ENCODE peak calls at places on chromosomes 4 and X, in four cellular contexts. One of them, this sample, is unnamed.

GRCh38 chr4:74545488-74545887 is 100.6 kb downstream of the AREG start:
- DNase-seq in fibroblast of pulmonary artery: peak
- DNase-seq in nephron progenitor cell: no peak
- DNase-seq in hepatocyte: no peak
- DNase-seq in this sample: peak

GRCh38 chr4:3017504-3017903 is 54.1 kb downstream of the GRK4 start:
- DNase-seq in hepatocyte: no peak
- DNase-seq in nephron progenitor cell: no peak
- DNase-seq in fibroblast of pulmonary artery: no peak
- DNase-seq in this sample: no peak

GRCh38 chr4:3445111-3445820 is 3.5 kb downstream of the HGFAC start:
- DNase-seq in hepatocyte: no peak
- DNase-seq in nephron progenitor cell: no peak
- DNase-seq in fibroblast of pulmonary artery: no peak
- DNase-seq in this sample: no peak

GRCh38 chr4:114192854-114193253 is 213.4 kb upstream of the ARSJ start:
- DNase-seq in nephron progenitor cell: no peak
- DNase-seq in hepatocyte: no peak
- DNase-seq in fibroblast of pulmonary artery: no peak
- DNase-seq in this sample: no peak

GRCh38 chr4:73831569-73831968 is 4.9 kb upstream of the CXCL6 start:
- DNase-seq in nephron progenitor cell: no peak
- DNase-seq in hepatocyte: no peak
- DNase-seq in fibroblast of pulmonary artery: no peak
- DNase-seq in this sample: no peak

GRCh38 chr4:109278594-109279031 is 23.8 kb downstream of the COL25A1 start:
- DNase-seq in hepatocyte: no peak
- DNase-seq in nephron progenitor cell: no peak
- DNase-seq in fibroblast of pulmonary artery: no peak
- DNase-seq in this sample: no peak

GRCh38 chr4:184386271-184386781 is 88.0 kb downstream of the IRF2 start:
- DNase-seq in nephron progenitor cell: no peak
- DNase-seq in hepatocyte: peak
- DNase-seq in fibroblast of pulmonary artery: no peak
- DNase-seq in this sample: peak

GRCh38 chr4:123415977-123416376 is 19.4 kb downstream of the SPRY1 start:
- DNase-seq in hepatocyte: no peak
- DNase-seq in fibroblast of pulmonary artery: peak
- DNase-seq in nephron progenitor cell: no peak
- DNase-seq in this sample: no peak

GRCh38 chrX:134174273-134174660 is 62.7 kb upstream of the CCDC160 start:
- DNase-seq in fibroblast of pulmonary artery: no peak
- DNase-seq in hepatocyte: no peak
- DNase-seq in nephron progenitor cell: no peak
- DNase-seq in this sample: no peak

GRCh38 chr4:55346851-55347255 is 811 bp downstream of the SRD5A3 start:
- DNase-seq in hepatocyte: no peak
- DNase-seq in fibroblast of pulmonary artery: no peak
- DNase-seq in nephron progenitor cell: no peak
- DNase-seq in this sample: peak

GRCh38 chrX:75211976-75212375 is 55.9 kb upstream of the ABCB7 start:
- DNase-seq in nephron progenitor cell: no peak
- DNase-seq in hepatocyte: no peak
- DNase-seq in fibroblast of pulmonary artery: no peak
- DNase-seq in this sample: no peak

GRCh38 chr4:8698341-8699062 is 105.9 kb downstream of the CPZ start:
- DNase-seq in fibroblast of pulmonary artery: no peak
- DNase-seq in hepatocyte: no peak
- DNase-seq in nephron progenitor cell: no peak
- DNase-seq in this sample: no peak

GRCh38 chr4:168503652-168504362 is 7.0 kb downstream of the PALLD start:
- DNase-seq in nephron progenitor cell: no peak
- DNase-seq in fibroblast of pulmonary artery: peak
- DNase-seq in hepatocyte: no peak
- DNase-seq in this sample: no peak

GRCh38 chr4:23966720-23967119 is 76.9 kb upstream of the PPARGC1A start:
- DNase-seq in fibroblast of pulmonary artery: peak
- DNase-seq in hepatocyte: no peak
- DNase-seq in nephron progenitor cell: no peak
- DNase-seq in this sample: no peak

GRCh38 chr4:56662782-56663468 is 18.2 kb downstream of the HOPX start:
- DNase-seq in fibroblast of pulmonary artery: no peak
- DNase-seq in hepatocyte: no peak
- DNase-seq in nephron progenitor cell: no peak
- DNase-seq in this sample: no peak

GRCh38 chr4:127304356-127304755 is 328.4 kb upstream of the INTU start:
- DNase-seq in fibroblast of pulmonary artery: no peak
- DNase-seq in nephron progenitor cell: no peak
- DNase-seq in hepatocyte: no peak
- DNase-seq in this sample: no peak

GRCh38 chr4:15291133-15291532 is 136.7 kb upstream of the C1QTNF7 start:
- DNase-seq in hepatocyte: no peak
- DNase-seq in fibroblast of pulmonary artery: no peak
- DNase-seq in nephron progenitor cell: no peak
- DNase-seq in this sample: no peak

GRCh38 chrX:106300656-106301055 is 132.6 kb downstream of the PWWP3B start:
- DNase-seq in fibroblast of pulmonary artery: no peak
- DNase-seq in nephron progenitor cell: no peak
- DNase-seq in hepatocyte: no peak
- DNase-seq in this sample: peak

GRCh38 chr4:8905773-8906667 is 34.4 kb upstream of the HMX1 start:
- DNase-seq in hepatocyte: no peak
- DNase-seq in fibroblast of pulmonary artery: no peak
- DNase-seq in nephron progenitor cell: no peak
- DNase-seq in this sample: no peak

GRCh38 chr4:87974856-87975462 is 555 bp upstream of the SPP1 start:
- DNase-seq in hepatocyte: no peak
- DNase-seq in nephron progenitor cell: no peak
- DNase-seq in fibroblast of pulmonary artery: no peak
- DNase-seq in this sample: peak

GRCh38 chrX:64204701-64205440 is 637 bp downstream of the AMER1 start:
- DNase-seq in hepatocyte: peak
- DNase-seq in nephron progenitor cell: peak
- DNase-seq in fibroblast of pulmonary artery: peak
- DNase-seq in this sample: peak

GRCh38 chrX:19840899-19841648 is 46.3 kb downstream of the SH3KBP1 start:
- DNase-seq in fibroblast of pulmonary artery: no peak
- DNase-seq in hepatocyte: no peak
- DNase-seq in nephron progenitor cell: no peak
- DNase-seq in this sample: no peak

GRCh38 chr4:4864940-4865704 is 5.7 kb downstream of the MSX1 start:
- DNase-seq in fibroblast of pulmonary artery: no peak
- DNase-seq in nephron progenitor cell: no peak
- DNase-seq in hepatocyte: peak
- DNase-seq in this sample: no peak

GRCh38 chr4:81380364-81380853 is 91.3 kb downstream of the RASGEF1B start:
- DNase-seq in nephron progenitor cell: no peak
- DNase-seq in fibroblast of pulmonary artery: no peak
- DNase-seq in hepatocyte: no peak
- DNase-seq in this sample: no peak

GRCh38 chr4:94802091-94802490 is 44.3 kb downstream of the BMPR1B start:
- DNase-seq in nephron progenitor cell: no peak
- DNase-seq in fibroblast of pulmonary artery: no peak
- DNase-seq in hepatocyte: no peak
- DNase-seq in this sample: no peak

GRCh38 chrX:1162119-1162916 is 50.1 kb downstream of the CRLF2 start:
- DNase-seq in nephron progenitor cell: no peak
- DNase-seq in fibroblast of pulmonary artery: no peak
- DNase-seq in hepatocyte: no peak
- DNase-seq in this sample: no peak

GRCh38 chrX:46611658-46612362 is 38.2 kb downstream of the CHST7 start:
- DNase-seq in hepatocyte: no peak
- DNase-seq in nephron progenitor cell: no peak
- DNase-seq in fibroblast of pulmonary artery: no peak
- DNase-seq in this sample: no peak

GRCh38 chr4:3475713-3476260 is 12.7 kb downstream of the DOK7 start:
- DNase-seq in fibroblast of pulmonary artery: no peak
- DNase-seq in nephron progenitor cell: no peak
- DNase-seq in hepatocyte: no peak
- DNase-seq in this sample: no peak

GRCh38 chr4:86961605-86962295 is 26.9 kb downstream of the AFF1 start:
- DNase-seq in hepatocyte: peak
- DNase-seq in nephron progenitor cell: peak
- DNase-seq in fibroblast of pulmonary artery: peak
- DNase-seq in this sample: no peak

GRCh38 chr4:23788460-23788859 is 101.4 kb downstream of the PPARGC1A start:
- DNase-seq in nephron progenitor cell: no peak
- DNase-seq in fibroblast of pulmonary artery: peak
- DNase-seq in hepatocyte: peak
- DNase-seq in this sample: peak

DNA sequence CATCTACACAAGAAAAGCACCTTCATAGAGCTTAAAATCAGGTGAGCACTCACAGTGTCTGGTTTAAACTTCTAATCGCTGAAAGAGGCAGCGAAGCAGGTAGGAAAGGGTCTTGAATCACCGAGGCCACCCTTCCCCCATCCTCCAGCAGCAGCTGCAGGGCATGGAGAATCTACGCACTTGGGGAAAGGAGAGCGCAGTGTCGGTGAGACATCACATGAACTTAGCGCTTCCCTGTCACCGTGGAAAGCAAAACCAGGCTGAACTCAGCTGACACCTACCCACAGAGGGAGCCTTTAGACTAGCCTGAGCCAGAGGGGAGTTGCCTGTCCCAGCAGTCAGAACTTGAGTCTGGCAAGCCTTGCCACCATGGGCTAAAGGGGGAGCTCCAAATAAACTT is 197.2 kb upstream of the ZFP42 start:
- DNase-seq in hepatocyte: no peak
- DNase-seq in nephron progenitor cell: no peak
- DNase-seq in fibroblast of pulmonary artery: no peak
- DNase-seq in this sample: no peak
- TF ChIP-seq CTCF in hepatocyte: no peak
- TF ChIP-seq CTCF in nephron progenitor cell: no peak
- TF ChIP-seq CTCF in fibroblast of pulmonary artery: no peak
- TF ChIP-seq CTCF in this sample: no peak

GRCh38 chrX:97189668-97190067 is 306.0 kb downstream of the RPA4 start:
- DNase-seq in hepatocyte: no peak
- DNase-seq in fibroblast of pulmonary artery: no peak
- DNase-seq in nephron progenitor cell: no peak
- DNase-seq in this sample: no peak
- TF ChIP-seq CTCF in hepatocyte: no peak
- TF ChIP-seq CTCF in fibroblast of pulmonary artery: no peak
- TF ChIP-seq CTCF in nephron progenitor cell: no peak
- TF ChIP-seq CTCF in this sample: no peak

GRCh38 chr4:176274441-176274840 is 5.4 kb upstream of the ASB5 start:
- DNase-seq in fibroblast of pulmonary artery: no peak
- DNase-seq in nephron progenitor cell: no peak
- DNase-seq in hepatocyte: no peak
- DNase-seq in this sample: no peak
- TF ChIP-seq CTCF in fibroblast of pulmonary artery: no peak
- TF ChIP-seq CTCF in nephron progenitor cell: no peak
- TF ChIP-seq CTCF in hepatocyte: no peak
- TF ChIP-seq CTCF in this sample: no peak

GRCh38 chr4:145097821-145098674 is at the start of the genes ABCE1 and ANAPC10:
- DNase-seq in nephron progenitor cell: peak
- DNase-seq in hepatocyte: peak
- DNase-seq in fibroblast of pulmonary artery: peak
- DNase-seq in this sample: peak
- TF ChIP-seq CTCF in nephron progenitor cell: no peak
- TF ChIP-seq CTCF in hepatocyte: peak
- TF ChIP-seq CTCF in fibroblast of pulmonary artery: peak
- TF ChIP-seq CTCF in this sample: no peak

DNA sequence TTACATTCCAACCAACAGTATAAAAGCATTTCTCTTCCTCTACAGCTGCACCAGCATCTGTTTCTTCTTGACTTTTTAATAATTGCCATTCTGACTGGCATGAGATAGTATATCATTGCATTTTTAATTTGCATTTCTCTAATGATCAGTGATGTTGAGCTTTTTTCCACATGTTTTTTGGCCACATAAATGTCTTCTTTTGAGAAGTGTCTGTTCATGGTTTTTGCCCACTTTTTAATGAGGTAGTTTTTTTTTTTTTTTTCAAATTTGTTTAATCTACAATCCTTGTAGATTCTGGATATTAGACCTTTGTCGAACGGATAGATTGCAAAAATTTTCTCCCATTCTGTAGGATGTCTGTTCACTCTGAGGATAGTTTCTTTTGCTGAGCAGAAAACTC is 39.5 kb upstream of the TBC1D19 start:
- DNase-seq in nephron progenitor cell: no peak
- DNase-seq in hepatocyte: no peak
- DNase-seq in fibroblast of pulmonary artery: no peak
- DNase-seq in this sample: no peak
- TF ChIP-seq CTCF in nephron progenitor cell: no peak
- TF ChIP-seq CTCF in hepatocyte: no peak
- TF ChIP-seq CTCF in fibroblast of pulmonary artery: no peak
- TF ChIP-seq CTCF in this sample: no peak

DNA sequence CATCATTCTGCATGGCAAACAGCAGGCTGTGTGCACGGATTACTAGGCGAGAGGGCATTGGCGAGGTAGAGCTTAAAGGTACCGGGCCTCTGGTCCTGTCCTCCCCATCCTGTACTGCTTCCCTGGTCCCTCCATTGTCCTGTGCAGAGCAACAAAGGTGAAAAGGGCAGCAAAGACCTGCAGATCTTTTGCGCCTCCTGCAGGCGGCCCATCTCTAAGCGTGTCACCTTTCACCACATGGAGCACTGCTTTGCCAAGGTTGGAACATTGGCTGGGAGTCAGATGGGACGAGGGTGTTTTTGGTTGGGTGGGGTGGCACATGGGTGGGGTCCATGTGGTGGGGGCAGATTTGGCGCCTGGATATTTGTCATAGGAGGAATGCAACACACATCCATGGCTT is 64.7 kb upstream of the UXT start:
- DNase-seq in fibroblast of pulmonary artery: no peak
- DNase-seq in hepatocyte: no peak
- DNase-seq in nephron progenitor cell: no peak
- DNase-seq in this sample: no peak
- TF ChIP-seq CTCF in fibroblast of pulmonary artery: no peak
- TF ChIP-seq CTCF in hepatocyte: no peak
- TF ChIP-seq CTCF in nephron progenitor cell: no peak
- TF ChIP-seq CTCF in this sample: no peak

GRCh38 chr4:39883645-39884044 is 94.1 kb downstream of the PDS5A start:
- DNase-seq in fibroblast of pulmonary artery: peak
- DNase-seq in nephron progenitor cell: no peak
- DNase-seq in hepatocyte: no peak
- DNase-seq in this sample: no peak

GRCh38 chr4:39893693-39894072 is 84.0 kb downstream of the PDS5A start:
- DNase-seq in hepatocyte: no peak
- DNase-seq in nephron progenitor cell: no peak
- DNase-seq in fibroblast of pulmonary artery: no peak
- DNase-seq in this sample: no peak

GRCh38 chr4:39892988-39893692 is 84.6 kb downstream of the PDS5A start:
- DNase-seq in fibroblast of pulmonary artery: no peak
- DNase-seq in nephron progenitor cell: no peak
- DNase-seq in hepatocyte: no peak
- DNase-seq in this sample: no peak

DNA sequence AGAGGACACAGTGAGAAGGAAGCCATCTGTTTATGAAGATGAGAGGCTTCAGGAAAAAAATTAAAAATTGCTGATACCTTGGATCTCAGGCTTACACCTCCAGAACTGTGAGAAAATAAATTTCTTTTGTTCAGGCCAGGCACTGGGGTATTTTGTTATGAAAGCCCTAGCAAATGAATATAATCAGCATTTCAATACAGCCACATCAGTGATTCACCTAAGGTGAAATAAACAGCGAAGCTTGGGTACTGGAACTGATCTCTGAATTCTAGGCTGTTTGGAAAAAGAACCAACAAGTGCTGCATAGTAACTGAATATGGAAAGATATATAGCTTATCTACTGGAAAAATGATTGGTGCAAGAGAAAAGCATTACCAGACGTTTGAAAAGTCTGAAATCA is 88.5 kb downstream of the PDS5A start:
- DNase-seq in hepatocyte: no peak
- DNase-seq in fibroblast of pulmonary artery: no peak
- DNase-seq in nephron progenitor cell: no peak
- DNase-seq in this sample: no peak
- TF ChIP-seq CTCF in hepatocyte: no peak
- TF ChIP-seq CTCF in fibroblast of pulmonary artery: no peak
- TF ChIP-seq CTCF in nephron progenitor cell: no peak
- TF ChIP-seq CTCF in this sample: no peak

This sample was measured in Calu3.